ENCODE peak calls at places on chromosomes 1 and 21, in four cellular contexts. U is DND-41, Q is amniotic stem cell, J is BJ. N is an unnamed sample.

GRCh38 chr1:64983110-64983509 is 16.8 kb upstream of the JAK1 start:
- DNase-seq in Q (peak), U (no peak), J (peak), N (peak)

GRCh38 chr1:26696645-26697440 is 1.0 kb downstream of the ARID1A start:
- DNase-seq in Q (no peak), U (peak), J (no peak), N (no peak)

GRCh38 chr1:68120136-68120791 is 69.8 kb upstream of the DIRAS3 start:
- DNase-seq in Q (peak), U (peak), J (peak), N (peak)

GRCh38 chr1:14924012-14924452 is 229.5 kb upstream of the TMEM51 start:
- DNase-seq in J (no peak), Q (peak), U (peak), N (peak)

GRCh38 chr1:208216062-208216461 is 28.1 kb downstream of the PLXNA2 start:
- DNase-seq in Q (peak), J (peak), U (no peak), N (no peak)

GRCh38 chr1:161216945-161217712 is 2.0 kb downstream of the FCER1G start:
- DNase-seq in J (peak), Q (no peak), U (no peak), N (no peak)

GRCh38 chr1:32200226-32201010 is at the start of gene CCDC28B:
- DNase-seq in Q (peak), U (peak), J (no peak), N (no peak)

GRCh38 chr1:37682334-37682987 is 9.9 kb upstream of the CDCA8 start:
- DNase-seq in J (no peak), Q (peak), U (peak), N (no peak)

GRCh38 chr1:207838156-207839082 is 72.5 kb downstream of the CD34 start:
- DNase-seq in U (no peak), Q (no peak), J (no peak), N (no peak)

GRCh38 chr1:218473527-218473926 is 128.4 kb downstream of the TGFB2 start:
- DNase-seq in J (no peak), Q (no peak), U (no peak), N (no peak)

GRCh38 chr1:240234477-240235225 is 143.0 kb downstream of the FMN2 start:
- DNase-seq in U (no peak), Q (no peak), J (no peak), N (no peak)

GRCh38 chr1:51073456-51073855 is 28.6 kb upstream of the C1orf185 start:
- DNase-seq in U (no peak), Q (no peak), J (no peak), N (no peak)

GRCh38 chr1:16248603-16249534 is 11.9 kb upstream of the CPLANE2 start:
- DNase-seq in J (peak), Q (no peak), U (peak), N (peak)

GRCh38 chr1:199733125-199733524 is 294.4 kb upstream of the NR5A2 start:
- DNase-seq in U (no peak), Q (no peak), J (no peak), N (no peak)

GRCh38 chr1:55012661-55013060 is 13.9 kb downstream of the BSND start:
- DNase-seq in U (no peak), Q (no peak), J (no peak), N (no peak)

GRCh38 chr1:231827337-231828105 is 200.9 kb downstream of the DISC1 start:
- DNase-seq in J (peak), Q (peak), U (no peak), N (peak)

GRCh38 chr1:41109316-41110263 is 88.1 kb upstream of the SLFNL1 start:
- DNase-seq in U (no peak), J (peak), Q (peak), N (peak)

GRCh38 chr1:173318788-173319187 is 111.7 kb upstream of the TNFSF4 start:
- DNase-seq in Q (no peak), U (no peak), J (no peak), N (no peak)

GRCh38 chr21:18741954-18742353 is 338.4 kb upstream of the TMPRSS15 start:
- DNase-seq in Q (no peak), U (no peak), J (no peak), N (no peak)

GRCh38 chr1:165345502-165345901 is 11.0 kb downstream of the LMX1A start:
- DNase-seq in U (no peak), J (no peak), Q (no peak), N (no peak)

GRCh38 chr1:93668121-93668520 is 13.5 kb downstream of the BCAR3 start:
- DNase-seq in U (no peak), Q (no peak), J (no peak), N (no peak)

GRCh38 chr1:210001751-210002150 is 63.7 kb downstream of the SYT14 start:
- DNase-seq in Q (no peak), J (no peak), U (no peak), N (no peak)

GRCh38 chr1:30412241-30413110 is 310.9 kb downstream of the MATN1 start:
- DNase-seq in Q (no peak), J (no peak), U (no peak), N (no peak)

GRCh38 chr1:71587961-71588360 is 507.1 kb upstream of the ZRANB2 start:
- DNase-seq in Q (peak), U (peak), J (peak), N (peak)

GRCh38 chr1:33383489-33383888 is 47.4 kb downstream of the PHC2 start:
- DNase-seq in U (no peak), J (no peak), Q (no peak), N (no peak)

GRCh38 chr1:8217011-8217711 is 100.8 kb upstream of the SLC45A1 start:
- DNase-seq in J (no peak), Q (no peak), U (no peak), N (no peak)

GRCh38 chr1:160144921-160145320 is 6.5 kb upstream of the ATP1A4 start:
- DNase-seq in J (no peak), Q (no peak), U (no peak), N (no peak)

GRCh38 chr1:147581459-147581858 is 40.2 kb downstream of the BCL9 start:
- DNase-seq in Q (no peak), U (no peak), J (no peak), N (no peak)

GRCh38 chr1:42163536-42164503 is 725 bp downstream of the GUCA2A start:
- DNase-seq in J (no peak), U (no peak), Q (no peak), N (no peak)

GRCh38 chr1:11668516-11668915 is 4.5 kb downstream of the FBXO6 start:
- DNase-seq in J (no peak), U (no peak), Q (no peak), N (no peak)

GRCh38 chr1:16631248-16632043 is 18.1 kb upstream of the NBPF1 start:
- DNase-seq in Q (no peak), J (no peak), U (peak), N (no peak)

GRCh38 chr1:110062612-110063011 is 7.9 kb downstream of the ALX3 start:
- DNase-seq in U (no peak), Q (no peak), J (no peak), N (no peak)

GRCh38 chr1:181251001-181251712 is 162.7 kb downstream of the IER5 start:
- DNase-seq in J (no peak), Q (no peak), U (no peak), N (no peak)

GRCh38 chr1:32198237-32199042 is 2.0 kb upstream of the CCDC28B start:
- DNase-seq in U (no peak), J (no peak), Q (no peak), N (no peak)

GRCh38 chr1:57067863-57068262 is 102.0 kb upstream of the C8B start:
- DNase-seq in U (no peak), Q (no peak), J (no peak), N (no peak)

GRCh38 chr1:62790716-62791115 is 6.8 kb downstream of the ATG4C start:
- DNase-seq in U (no peak), Q (no peak), J (no peak), N (no peak)